ENCODE peak calls at places on chromosomes 2 and 18, in ten cellular contexts. One of them, this sample, is unnamed.

GRCh38 chr2:166117491-166117890 is 10.3 kb downstream of the SCN1A start:
- DNase-seq in adrenal gland: no peak
- DNase-seq in body of pancreas: no peak
- DNase-seq in lower leg skin: no peak
- DNase-seq in IMR-90: no peak
- DNase-seq in heart left ventricle: no peak
- DNase-seq in HCT116: no peak
- DNase-seq in tibial nerve: no peak
- DNase-seq in right lobe of liver: no peak
- DNase-seq in ovary: no peak
- DNase-seq in this sample: no peak

GRCh38 chr18:35162995-35163394 is 77.8 kb upstream of the ZNF397 start:
- DNase-seq in adrenal gland: no peak
- DNase-seq in body of pancreas: no peak
- DNase-seq in lower leg skin: no peak
- DNase-seq in IMR-90: no peak
- DNase-seq in heart left ventricle: no peak
- DNase-seq in HCT116: no peak
- DNase-seq in tibial nerve: no peak
- DNase-seq in right lobe of liver: no peak
- DNase-seq in ovary: no peak
- DNase-seq in this sample: no peak

GRCh38 chr18:79950440-79951341 is 762 bp downstream of the SLC66A2 start:
- DNase-seq in adrenal gland: peak; percentile 62
- DNase-seq in body of pancreas: peak; percentile 64
- DNase-seq in lower leg skin: peak; percentile 91
- DNase-seq in IMR-90: peak; percentile 12
- DNase-seq in heart left ventricle: peak; percentile 57
- DNase-seq in HCT116: no peak
- DNase-seq in tibial nerve: no peak
- DNase-seq in right lobe of liver: peak; percentile 59
- DNase-seq in ovary: no peak
- DNase-seq in this sample: no peak

GRCh38 chr18:22539045-22539444 is 121.3 kb upstream of the CTAGE1 start:
- DNase-seq in adrenal gland: peak; percentile 68
- DNase-seq in body of pancreas: peak; percentile 15
- DNase-seq in lower leg skin: no peak
- DNase-seq in IMR-90: no peak
- DNase-seq in heart left ventricle: peak; percentile 80
- DNase-seq in HCT116: no peak
- DNase-seq in tibial nerve: peak; percentile 62
- DNase-seq in right lobe of liver: no peak
- DNase-seq in ovary: no peak
- DNase-seq in this sample: peak; percentile 48

GRCh38 chr2:239027431-239028252 is 179.8 kb downstream of the TWIST2 start:
- DNase-seq in adrenal gland: no peak
- DNase-seq in body of pancreas: no peak
- DNase-seq in lower leg skin: no peak
- DNase-seq in IMR-90: no peak
- DNase-seq in heart left ventricle: peak; percentile 17
- DNase-seq in HCT116: no peak
- DNase-seq in tibial nerve: no peak
- DNase-seq in right lobe of liver: no peak
- DNase-seq in ovary: no peak
- DNase-seq in this sample: no peak

GRCh38 chr2:25363733-25364132 is 22.0 kb upstream of the DNMT3A start:
- DNase-seq in adrenal gland: no peak
- DNase-seq in body of pancreas: no peak
- DNase-seq in lower leg skin: no peak
- DNase-seq in IMR-90: no peak
- DNase-seq in heart left ventricle: no peak
- DNase-seq in HCT116: no peak
- DNase-seq in tibial nerve: no peak
- DNase-seq in right lobe of liver: no peak
- DNase-seq in ovary: no peak
- DNase-seq in this sample: no peak

GRCh38 chr2:230893338-230893737 is 28.6 kb downstream of the ITM2C start:
- DNase-seq in adrenal gland: no peak
- DNase-seq in body of pancreas: no peak
- DNase-seq in lower leg skin: no peak
- DNase-seq in IMR-90: no peak
- DNase-seq in heart left ventricle: no peak
- DNase-seq in HCT116: no peak
- DNase-seq in tibial nerve: no peak
- DNase-seq in right lobe of liver: no peak
- DNase-seq in ovary: no peak
- DNase-seq in this sample: peak; percentile 6

GRCh38 chr2:235746257-235746934 is 252.6 kb downstream of the AGAP1 start:
- DNase-seq in adrenal gland: peak; percentile 88
- DNase-seq in body of pancreas: peak; percentile 75
- DNase-seq in lower leg skin: no peak
- DNase-seq in IMR-90: peak; percentile 90
- DNase-seq in heart left ventricle: peak; percentile 55
- DNase-seq in HCT116: peak; percentile 62
- DNase-seq in tibial nerve: peak; percentile 77
- DNase-seq in right lobe of liver: peak; percentile 65
- DNase-seq in ovary: peak; percentile 52
- DNase-seq in this sample: peak; percentile 65

GRCh38 chr2:113851640-113852039 is 38.2 kb upstream of the ACTR3 start:
- DNase-seq in adrenal gland: peak; percentile 81
- DNase-seq in body of pancreas: peak; percentile 26
- DNase-seq in lower leg skin: no peak
- DNase-seq in IMR-90: peak; percentile 49
- DNase-seq in heart left ventricle: no peak
- DNase-seq in HCT116: no peak
- DNase-seq in tibial nerve: no peak
- DNase-seq in right lobe of liver: no peak
- DNase-seq in ovary: peak; percentile 17
- DNase-seq in this sample: no peak

DNA sequence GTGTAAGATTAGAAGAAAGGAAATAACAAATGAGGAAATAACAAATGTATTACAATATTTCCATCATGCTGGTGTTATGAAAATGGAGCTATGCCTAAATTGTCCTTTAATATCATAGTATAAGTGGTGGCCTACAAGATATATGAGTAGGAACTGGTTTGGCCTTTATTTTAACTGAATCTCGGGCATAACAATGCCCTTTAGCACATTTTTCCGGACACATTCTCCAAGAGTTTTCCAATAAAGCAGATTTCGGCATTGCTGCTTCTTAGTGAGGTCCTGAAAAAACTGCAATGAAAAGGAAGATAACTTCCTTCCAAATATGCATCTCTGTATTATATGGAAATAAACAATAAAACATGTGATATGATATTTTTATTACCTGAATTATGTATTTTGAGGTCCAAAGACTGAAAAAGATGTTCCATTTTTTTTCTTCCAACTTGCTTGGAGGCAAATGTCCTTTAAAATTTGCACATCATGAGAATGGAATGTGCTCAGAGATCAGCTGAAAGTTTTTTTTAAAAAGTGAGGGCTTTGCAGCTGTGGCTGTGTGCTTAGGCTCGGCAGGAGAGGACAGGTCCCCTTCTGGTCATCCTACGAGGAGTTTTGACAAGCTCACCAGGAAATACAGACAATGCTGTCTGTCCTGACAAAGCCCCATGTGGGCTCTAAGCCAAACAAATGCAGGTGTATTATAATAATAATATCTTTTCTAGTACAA is 132.3 kb upstream of the RND3 start:
- DNase-seq in adrenal gland: peak; percentile 66
- DNase-seq in body of pancreas: no peak
- DNase-seq in lower leg skin: no peak
- DNase-seq in IMR-90: peak; percentile 78
- DNase-seq in heart left ventricle: no peak
- DNase-seq in HCT116: no peak
- DNase-seq in tibial nerve: no peak
- DNase-seq in right lobe of liver: no peak
- DNase-seq in ovary: no peak
- DNase-seq in this sample: no peak
- TF ChIP-seq CTCF in adrenal gland: no peak
- TF ChIP-seq CTCF in body of pancreas: no peak
- TF ChIP-seq CTCF in lower leg skin: no peak
- TF ChIP-seq CTCF in IMR-90: no peak
- TF ChIP-seq CTCF in heart left ventricle: no peak
- TF ChIP-seq CTCF in HCT116: no peak
- TF ChIP-seq CTCF in tibial nerve: no peak
- TF ChIP-seq CTCF in right lobe of liver: no peak
- TF ChIP-seq CTCF in ovary: no peak
- TF ChIP-seq CTCF in this sample: no peak

GRCh38 chr2:189674374-189675112 is at the start of gene ANKAR:
- DNase-seq in adrenal gland: peak; percentile 94
- DNase-seq in body of pancreas: peak; percentile 94
- DNase-seq in lower leg skin: peak; percentile 96
- DNase-seq in IMR-90: peak; percentile 90
- DNase-seq in heart left ventricle: peak; percentile 95
- DNase-seq in HCT116: no peak
- DNase-seq in tibial nerve: peak; percentile 76
- DNase-seq in right lobe of liver: peak; percentile 94
- DNase-seq in ovary: peak; percentile 94
- DNase-seq in this sample: peak; percentile 91
- TF ChIP-seq POLR2A in adrenal gland: peak; percentile 78
- TF ChIP-seq POLR2A in body of pancreas: peak; percentile 86
- TF ChIP-seq POLR2A in lower leg skin: no peak
- TF ChIP-seq POLR2A in IMR-90: peak; percentile 74
- TF ChIP-seq POLR2A in heart left ventricle: no peak
- TF ChIP-seq POLR2A in HCT116: no peak
- TF ChIP-seq POLR2A in tibial nerve: peak; percentile 66
- TF ChIP-seq POLR2A in right lobe of liver: peak; percentile 87
- TF ChIP-seq POLR2A in ovary: peak; percentile 60
- TF ChIP-seq POLR2A in this sample: peak; percentile 66

DNA sequence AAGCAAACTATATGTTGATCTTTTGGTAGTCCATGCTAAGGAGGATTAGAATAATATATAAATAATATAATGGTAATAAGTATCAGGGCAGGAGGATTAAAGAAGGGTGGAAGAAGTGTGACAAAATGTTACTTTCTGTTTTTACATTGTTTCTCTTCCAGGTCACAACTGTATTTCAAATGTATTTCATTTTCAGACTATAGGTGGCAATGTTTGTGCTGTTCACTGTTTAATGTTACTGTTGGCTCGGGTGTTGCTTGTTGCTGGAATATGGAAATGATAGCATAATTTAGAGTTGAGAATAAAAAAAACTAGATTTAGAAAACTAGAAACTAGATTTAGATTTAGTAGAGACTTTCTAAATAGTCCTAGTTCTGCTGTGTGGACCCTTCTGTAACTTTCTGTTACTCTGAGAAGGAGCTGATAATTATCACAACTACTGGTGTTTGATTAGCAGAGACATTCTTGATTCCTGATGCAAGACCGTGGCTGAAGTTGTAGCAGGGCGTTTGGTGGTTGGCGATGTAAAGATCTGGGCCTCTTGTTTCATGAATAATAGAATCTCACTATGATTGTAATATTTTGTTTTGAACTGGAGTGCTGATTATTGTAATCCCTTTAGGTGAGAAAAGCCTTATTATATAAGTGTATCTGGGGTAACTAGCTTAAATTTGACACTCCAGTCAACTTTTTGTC is 7.9 kb downstream of the NEDD4L start:
- DNase-seq in adrenal gland: no peak
- DNase-seq in body of pancreas: peak; percentile 32
- DNase-seq in lower leg skin: no peak
- DNase-seq in IMR-90: peak; percentile 24
- DNase-seq in heart left ventricle: no peak
- DNase-seq in HCT116: no peak
- DNase-seq in tibial nerve: no peak
- DNase-seq in right lobe of liver: no peak
- DNase-seq in ovary: no peak
- DNase-seq in this sample: no peak
- TF ChIP-seq CTCF in adrenal gland: peak; percentile 41
- TF ChIP-seq CTCF in body of pancreas: peak; percentile 58
- TF ChIP-seq CTCF in lower leg skin: no peak
- TF ChIP-seq CTCF in IMR-90: peak; percentile 36
- TF ChIP-seq CTCF in heart left ventricle: no peak
- TF ChIP-seq CTCF in HCT116: peak; percentile 24
- TF ChIP-seq CTCF in tibial nerve: peak; percentile 6
- TF ChIP-seq CTCF in right lobe of liver: peak; percentile 26
- TF ChIP-seq CTCF in ovary: no peak
- TF ChIP-seq CTCF in this sample: no peak

GRCh38 chr2:137802038-137802437 is 162.2 kb upstream of the HNMT start:
- DNase-seq in adrenal gland: no peak
- DNase-seq in body of pancreas: peak; percentile 6
- DNase-seq in lower leg skin: no peak
- DNase-seq in IMR-90: no peak
- DNase-seq in heart left ventricle: no peak
- DNase-seq in HCT116: no peak
- DNase-seq in tibial nerve: peak; percentile 35
- DNase-seq in right lobe of liver: no peak
- DNase-seq in ovary: no peak
- DNase-seq in this sample: no peak

GRCh38 chr2:137801228-137801627 is 163.0 kb upstream of the HNMT start:
- DNase-seq in adrenal gland: no peak
- DNase-seq in body of pancreas: no peak
- DNase-seq in lower leg skin: no peak
- DNase-seq in IMR-90: no peak
- DNase-seq in heart left ventricle: no peak
- DNase-seq in HCT116: no peak
- DNase-seq in tibial nerve: no peak
- DNase-seq in right lobe of liver: no peak
- DNase-seq in ovary: no peak
- DNase-seq in this sample: no peak

GRCh38 chr2:137809252-137809651 is 155.0 kb upstream of the HNMT start:
- DNase-seq in adrenal gland: no peak
- DNase-seq in body of pancreas: no peak
- DNase-seq in lower leg skin: no peak
- DNase-seq in IMR-90: no peak
- DNase-seq in heart left ventricle: no peak
- DNase-seq in HCT116: no peak
- DNase-seq in tibial nerve: no peak
- DNase-seq in right lobe of liver: no peak
- DNase-seq in ovary: no peak
- DNase-seq in this sample: no peak

GRCh38 chr2:137809837-137810236 is 154.4 kb upstream of the HNMT start:
- DNase-seq in adrenal gland: no peak
- DNase-seq in body of pancreas: no peak
- DNase-seq in lower leg skin: no peak
- DNase-seq in IMR-90: no peak
- DNase-seq in heart left ventricle: no peak
- DNase-seq in HCT116: no peak
- DNase-seq in tibial nerve: no peak
- DNase-seq in right lobe of liver: no peak
- DNase-seq in ovary: no peak
- DNase-seq in this sample: no peak

DNA sequence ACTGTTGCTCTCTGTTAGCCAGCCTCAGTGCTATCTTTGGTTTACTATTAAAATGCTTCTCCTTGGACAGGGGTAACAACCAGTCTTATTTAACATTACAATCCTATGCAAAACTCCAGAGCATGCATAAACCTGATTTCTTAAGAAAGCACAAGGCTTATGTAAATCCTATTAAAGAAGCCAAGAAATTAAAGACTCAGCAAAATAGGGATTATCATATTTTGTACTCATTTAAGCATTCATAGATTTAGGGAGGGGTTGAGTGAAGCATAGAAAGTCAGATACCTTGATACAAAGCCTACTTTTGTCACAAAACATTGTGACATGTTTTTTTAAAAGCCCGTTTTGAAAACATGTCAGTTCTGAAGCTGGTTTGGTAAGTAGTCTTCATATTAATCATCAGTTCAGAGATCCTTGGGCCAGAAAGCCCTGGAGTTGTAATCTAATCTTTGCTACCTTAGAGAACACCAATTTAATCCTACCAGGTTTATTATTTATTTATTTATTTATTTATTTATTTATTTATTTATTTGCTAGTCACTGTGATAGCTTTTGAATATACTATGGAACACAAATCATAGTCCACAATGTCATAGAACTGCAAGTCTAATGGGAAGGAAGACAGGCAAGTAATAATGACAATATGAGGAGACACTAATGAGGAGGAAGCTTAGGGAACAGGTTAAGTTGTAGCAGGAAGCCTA is 158.0 kb upstream of the HNMT start:
- DNase-seq in adrenal gland: no peak
- DNase-seq in body of pancreas: no peak
- DNase-seq in lower leg skin: no peak
- DNase-seq in IMR-90: no peak
- DNase-seq in heart left ventricle: no peak
- DNase-seq in HCT116: no peak
- DNase-seq in tibial nerve: no peak
- DNase-seq in right lobe of liver: no peak
- DNase-seq in ovary: no peak
- DNase-seq in this sample: no peak
- TF ChIP-seq POLR2A in adrenal gland: no peak
- TF ChIP-seq POLR2A in body of pancreas: no peak
- TF ChIP-seq POLR2A in lower leg skin: no peak
- TF ChIP-seq POLR2A in IMR-90: no peak
- TF ChIP-seq POLR2A in heart left ventricle: no peak
- TF ChIP-seq POLR2A in HCT116: no peak
- TF ChIP-seq POLR2A in tibial nerve: no peak
- TF ChIP-seq POLR2A in right lobe of liver: no peak
- TF ChIP-seq POLR2A in ovary: no peak
- TF ChIP-seq POLR2A in this sample: no peak